ENCODE peak calls at places on chromosomes 7 and 10, in four cellular contexts. One of them, this sample, is unnamed.

GRCh38 chr10:44995914-44996633 is 4.6 kb upstream of the ZNF22 start:
- DNase-seq in K562: no peak
- DNase-seq in IMR-90: peak
- DNase-seq in HepG2: peak
- DNase-seq in this sample: no peak

GRCh38 chr10:121085386-121085785 is 234.2 kb downstream of the WDR11 start:
- DNase-seq in K562: no peak
- DNase-seq in IMR-90: no peak
- DNase-seq in HepG2: no peak
- DNase-seq in this sample: no peak

GRCh38 chr7:101941481-101942383 is 124.3 kb downstream of the CUX1 start:
- DNase-seq in K562: peak
- DNase-seq in IMR-90: peak
- DNase-seq in HepG2: no peak
- DNase-seq in this sample: peak

GRCh38 chr10:114394531-114394930 is 9.8 kb downstream of the AFAP1L2 start:
- DNase-seq in K562: no peak
- DNase-seq in HepG2: no peak
- DNase-seq in IMR-90: no peak
- DNase-seq in this sample: no peak

GRCh38 chr10:52879181-52879607 is 106.6 kb upstream of the MBL2 start:
- DNase-seq in IMR-90: peak
- DNase-seq in HepG2: no peak
- DNase-seq in K562: no peak
- DNase-seq in this sample: no peak

GRCh38 chr10:132783165-132783736 is 2.7 kb downstream of the NKX6-2 start:
- DNase-seq in HepG2: no peak
- DNase-seq in IMR-90: no peak
- DNase-seq in K562: no peak
- DNase-seq in this sample: no peak

GRCh38 chr7:111853231-111853990 is 291.1 kb upstream of the IMMP2L start:
- DNase-seq in IMR-90: no peak
- DNase-seq in HepG2: no peak
- DNase-seq in K562: peak
- DNase-seq in this sample: no peak

GRCh38 chr10:22713853-22714523 is 390 bp downstream of the PIP4K2A start:
- DNase-seq in K562: peak
- DNase-seq in HepG2: no peak
- DNase-seq in IMR-90: peak
- DNase-seq in this sample: no peak

GRCh38 chr10:127119901-127120300 is 76.5 kb downstream of the INSYN2A start:
- DNase-seq in IMR-90: no peak
- DNase-seq in HepG2: no peak
- DNase-seq in K562: no peak
- DNase-seq in this sample: no peak

GRCh38 chr7:70506463-70506862 is 625.5 kb upstream of the GALNT17 start:
- DNase-seq in IMR-90: no peak
- DNase-seq in K562: peak
- DNase-seq in HepG2: peak
- DNase-seq in this sample: no peak
- TF ChIP-seq MAZ in IMR-90: no peak
- TF ChIP-seq MAZ in K562: no peak
- TF ChIP-seq MAZ in HepG2: no peak
- TF ChIP-seq MAZ in this sample: no peak

GRCh38 chr10:103506061-103506460 is 12.6 kb downstream of the NEURL1 start:
- DNase-seq in HepG2: no peak
- DNase-seq in K562: no peak
- DNase-seq in IMR-90: no peak
- DNase-seq in this sample: no peak

GRCh38 chr10:103502849-103503660 is 9.6 kb downstream of the NEURL1 start:
- DNase-seq in IMR-90: no peak
- DNase-seq in K562: no peak
- DNase-seq in HepG2: no peak
- DNase-seq in this sample: no peak

GRCh38 chr10:103507235-103508191 is 14.0 kb downstream of the NEURL1 start:
- DNase-seq in IMR-90: no peak
- DNase-seq in K562: peak
- DNase-seq in HepG2: no peak
- DNase-seq in this sample: no peak

GRCh38 chr10:103501186-103501585 is 7.7 kb downstream of the NEURL1 start:
- DNase-seq in IMR-90: no peak
- DNase-seq in K562: no peak
- DNase-seq in HepG2: no peak
- DNase-seq in this sample: no peak

GRCh38 chr10:103504181-103504783 is 10.8 kb downstream of the NEURL1 start:
- DNase-seq in HepG2: peak
- DNase-seq in K562: peak
- DNase-seq in IMR-90: peak
- DNase-seq in this sample: peak
- TF ChIP-seq MAZ in HepG2: no peak
- TF ChIP-seq MAZ in K562: no peak
- TF ChIP-seq MAZ in IMR-90: peak
- TF ChIP-seq MAZ in this sample: no peak

GRCh38 chr7:154171422-154171821 is 119.2 kb downstream of the DPP6 start:
- DNase-seq in K562: no peak
- DNase-seq in IMR-90: no peak
- DNase-seq in HepG2: no peak
- DNase-seq in this sample: no peak
- TF ChIP-seq MAZ in K562: no peak
- TF ChIP-seq MAZ in IMR-90: no peak
- TF ChIP-seq MAZ in HepG2: no peak
- TF ChIP-seq MAZ in this sample: no peak

DNA sequence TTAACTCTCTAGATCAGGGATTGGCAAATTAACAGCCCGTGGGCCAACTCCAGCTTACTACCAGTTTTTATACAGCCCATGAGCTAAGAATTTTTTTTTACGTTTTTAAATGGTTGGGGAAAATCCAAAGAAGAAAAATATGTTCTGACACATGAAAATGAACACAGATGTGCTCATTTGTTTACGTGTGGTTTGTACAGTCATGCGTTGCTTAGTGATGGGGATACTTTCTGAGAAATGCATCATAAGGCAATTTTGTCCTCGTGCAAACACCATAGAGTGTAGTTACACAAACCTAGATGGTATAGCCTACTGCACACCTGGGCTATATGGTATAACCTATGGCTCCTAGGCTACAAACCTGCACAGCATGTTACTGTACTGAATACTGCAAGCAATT is 8.3 kb upstream of the SMKR1 start:
- DNase-seq in IMR-90: peak
- DNase-seq in K562: no peak
- DNase-seq in HepG2: no peak
- DNase-seq in this sample: no peak
- TF ChIP-seq MAZ in IMR-90: no peak
- TF ChIP-seq MAZ in K562: no peak
- TF ChIP-seq MAZ in HepG2: no peak
- TF ChIP-seq MAZ in this sample: no peak

GRCh38 chr10:77636286-77636966 is 1.2 kb downstream of the KCNMA1 start:
- DNase-seq in K562: no peak
- DNase-seq in IMR-90: no peak
- DNase-seq in HepG2: no peak
- DNase-seq in this sample: no peak
- TF ChIP-seq MAZ in K562: no peak
- TF ChIP-seq MAZ in IMR-90: no peak
- TF ChIP-seq MAZ in HepG2: no peak
- TF ChIP-seq MAZ in this sample: no peak

GRCh38 chr10:25865267-25865666 is 68.8 kb upstream of the MYO3A start:
- DNase-seq in K562: no peak
- DNase-seq in HepG2: no peak
- DNase-seq in IMR-90: no peak
- DNase-seq in this sample: no peak

GRCh38 chr10:25869067-25869591 is 64.9 kb upstream of the MYO3A start:
- DNase-seq in IMR-90: no peak
- DNase-seq in K562: no peak
- DNase-seq in HepG2: no peak
- DNase-seq in this sample: no peak

GRCh38 chr10:25869609-25870008 is 64.4 kb upstream of the MYO3A start:
- DNase-seq in HepG2: no peak
- DNase-seq in IMR-90: no peak
- DNase-seq in K562: no peak
- DNase-seq in this sample: no peak

GRCh38 chr10:25867321-25867720 is 66.7 kb upstream of the MYO3A start:
- DNase-seq in IMR-90: no peak
- DNase-seq in K562: no peak
- DNase-seq in HepG2: no peak
- DNase-seq in this sample: no peak
- TF ChIP-seq MAZ in IMR-90: no peak
- TF ChIP-seq MAZ in K562: no peak
- TF ChIP-seq MAZ in HepG2: no peak
- TF ChIP-seq MAZ in this sample: no peak

GRCh38 chr10:70832852-70833542 is 17.2 kb downstream of the SGPL1 start:
- DNase-seq in IMR-90: peak
- DNase-seq in HepG2: no peak
- DNase-seq in K562: peak
- DNase-seq in this sample: no peak
- TF ChIP-seq MAZ in IMR-90: no peak
- TF ChIP-seq MAZ in HepG2: no peak
- TF ChIP-seq MAZ in K562: no peak
- TF ChIP-seq MAZ in this sample: no peak

GRCh38 chr10:57964371-57964770 is 303.3 kb downstream of the IPMK start:
- DNase-seq in IMR-90: peak
- DNase-seq in HepG2: no peak
- DNase-seq in K562: no peak
- DNase-seq in this sample: peak
- TF ChIP-seq MAZ in IMR-90: no peak
- TF ChIP-seq MAZ in HepG2: no peak
- TF ChIP-seq MAZ in K562: no peak
- TF ChIP-seq MAZ in this sample: no peak

GRCh38 chr10:110337401-110337800 is 32.7 kb upstream of the SMNDC1 start:
- DNase-seq in K562: no peak
- DNase-seq in IMR-90: no peak
- DNase-seq in HepG2: no peak
- DNase-seq in this sample: no peak
- TF ChIP-seq MAZ in K562: no peak
- TF ChIP-seq MAZ in IMR-90: no peak
- TF ChIP-seq MAZ in HepG2: no peak
- TF ChIP-seq MAZ in this sample: no peak

GRCh38 chr10:6650580-6650979 is 70.5 kb upstream of the PRKCQ start:
- DNase-seq in K562: no peak
- DNase-seq in IMR-90: no peak
- DNase-seq in HepG2: no peak
- DNase-seq in this sample: no peak

GRCh38 chr10:6649107-6649720 is 69.1 kb upstream of the PRKCQ start:
- DNase-seq in HepG2: no peak
- DNase-seq in K562: no peak
- DNase-seq in IMR-90: no peak
- DNase-seq in this sample: no peak

GRCh38 chr10:6643962-6644361 is 63.9 kb upstream of the PRKCQ start:
- DNase-seq in IMR-90: no peak
- DNase-seq in K562: no peak
- DNase-seq in HepG2: no peak
- DNase-seq in this sample: no peak

GRCh38 chr10:6649903-6650302 is 69.8 kb upstream of the PRKCQ start:
- DNase-seq in K562: no peak
- DNase-seq in HepG2: no peak
- DNase-seq in IMR-90: no peak
- DNase-seq in this sample: no peak

DNA sequence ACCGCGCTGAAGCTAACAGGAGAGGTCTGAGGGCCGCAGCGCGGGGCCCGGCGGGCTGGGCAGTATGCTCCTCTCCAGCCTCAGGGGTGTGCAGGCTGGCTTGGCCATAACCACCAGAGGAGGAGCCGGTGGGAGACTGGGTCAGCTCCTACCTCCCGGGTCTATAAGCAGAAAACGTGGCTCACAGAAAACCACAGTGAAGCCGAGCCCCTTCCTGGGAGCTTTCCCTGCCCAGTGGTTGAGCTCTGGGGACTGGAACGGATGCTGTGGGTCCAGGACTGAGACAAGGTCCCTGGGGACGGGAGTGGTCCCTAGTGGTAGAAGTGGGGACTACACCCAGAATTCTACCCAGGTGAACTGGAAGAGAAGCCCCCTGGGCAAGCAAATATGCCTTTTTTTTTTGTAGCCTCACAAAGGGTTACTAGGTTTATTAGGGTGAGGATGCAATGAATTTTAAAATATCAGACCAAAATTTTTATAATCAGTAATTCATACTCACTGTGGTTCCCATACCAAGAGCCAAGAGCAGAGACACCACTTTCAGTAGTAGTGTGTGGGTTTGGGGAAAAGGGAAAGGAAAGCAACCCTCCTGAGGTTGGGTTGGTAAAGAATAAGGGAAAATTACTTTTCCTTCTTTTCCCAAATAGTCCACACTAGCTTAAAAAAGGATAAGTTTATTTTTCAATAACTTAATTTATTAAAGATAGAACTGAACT is 67.9 kb upstream of the PRKCQ start:
- DNase-seq in HepG2: peak
- DNase-seq in IMR-90: no peak
- DNase-seq in K562: peak
- DNase-seq in this sample: peak
- TF ChIP-seq MAZ in HepG2: no peak
- TF ChIP-seq MAZ in IMR-90: no peak
- TF ChIP-seq MAZ in K562: peak
- TF ChIP-seq MAZ in this sample: no peak

This sample was measured in A549.